ENCODE peak calls at places on chromosome 9, in four cellular contexts. One of them, this sample, is unnamed.

GRCh38 chr9:109593612-109594011 is 95.5 kb upstream of the PTPN3 start:
- DNase-seq in heart left ventricle: no peak
- DNase-seq in cardiac muscle cell: no peak
- DNase-seq in transverse colon: no peak
- DNase-seq in this sample: no peak

GRCh38 chr9:108217601-108218190 is 638.1 kb downstream of the ACTL7B start:
- DNase-seq in transverse colon: no peak
- DNase-seq in heart left ventricle: no peak
- DNase-seq in cardiac muscle cell: no peak
- DNase-seq in this sample: peak

GRCh38 chr9:116574027-116574679 is 113.0 kb upstream of the TRIM32 start:
- DNase-seq in cardiac muscle cell: peak
- DNase-seq in transverse colon: peak
- DNase-seq in heart left ventricle: no peak
- DNase-seq in this sample: no peak

GRCh38 chr9:123275381-123275780 is 7.0 kb upstream of the STRBP start:
- DNase-seq in transverse colon: no peak
- DNase-seq in cardiac muscle cell: no peak
- DNase-seq in heart left ventricle: no peak
- DNase-seq in this sample: no peak

GRCh38 chr9:133303266-133304157 is 28.5 kb upstream of the ABO start:
- DNase-seq in transverse colon: no peak
- DNase-seq in heart left ventricle: no peak
- DNase-seq in cardiac muscle cell: no peak
- DNase-seq in this sample: no peak

GRCh38 chr9:4301971-4302427 is 2.1 kb upstream of the GLIS3 start:
- DNase-seq in transverse colon: peak
- DNase-seq in cardiac muscle cell: peak
- DNase-seq in heart left ventricle: peak
- DNase-seq in this sample: no peak

GRCh38 chr9:86923061-86923460 is 24.2 kb downstream of the GAS1 start:
- DNase-seq in cardiac muscle cell: no peak
- DNase-seq in transverse colon: no peak
- DNase-seq in heart left ventricle: no peak
- DNase-seq in this sample: no peak

GRCh38 chr9:133727277-133727875 is 10.8 kb downstream of the SARDH start:
- DNase-seq in transverse colon: no peak
- DNase-seq in heart left ventricle: peak
- DNase-seq in cardiac muscle cell: no peak
- DNase-seq in this sample: peak

GRCh38 chr9:87324613-87325194 is 173.0 kb upstream of the DAPK1 start:
- DNase-seq in transverse colon: no peak
- DNase-seq in cardiac muscle cell: peak
- DNase-seq in heart left ventricle: no peak
- DNase-seq in this sample: no peak

GRCh38 chr9:105500108-105500766 is 52.4 kb downstream of the FSD1L start:
- DNase-seq in heart left ventricle: no peak
- DNase-seq in transverse colon: no peak
- DNase-seq in cardiac muscle cell: peak
- DNase-seq in this sample: no peak

GRCh38 chr9:137310190-137311052 is 8.3 kb upstream of the NRARP start:
- DNase-seq in heart left ventricle: peak
- DNase-seq in transverse colon: peak
- DNase-seq in cardiac muscle cell: no peak
- DNase-seq in this sample: no peak

GRCh38 chr9:120696551-120697230 is 17.6 kb downstream of the MEGF9 start:
- DNase-seq in transverse colon: no peak
- DNase-seq in cardiac muscle cell: no peak
- DNase-seq in heart left ventricle: no peak
- DNase-seq in this sample: no peak

GRCh38 chr9:129798973-129799372 is 4.0 kb upstream of the TOR1B start:
- DNase-seq in cardiac muscle cell: no peak
- DNase-seq in heart left ventricle: no peak
- DNase-seq in transverse colon: no peak
- DNase-seq in this sample: no peak

GRCh38 chr9:129803679-129804065 is 688 bp downstream of the TOR1B start:
- DNase-seq in transverse colon: no peak
- DNase-seq in heart left ventricle: peak
- DNase-seq in cardiac muscle cell: no peak
- DNase-seq in this sample: no peak

GRCh38 chr9:129806126-129806525 is 3.1 kb downstream of the TOR1B start:
- DNase-seq in transverse colon: no peak
- DNase-seq in cardiac muscle cell: no peak
- DNase-seq in heart left ventricle: no peak
- DNase-seq in this sample: no peak

GRCh38 chr9:129801504-129801903 is 1.5 kb upstream of the TOR1B start:
- DNase-seq in heart left ventricle: no peak
- DNase-seq in transverse colon: no peak
- DNase-seq in cardiac muscle cell: no peak
- DNase-seq in this sample: no peak

DNA sequence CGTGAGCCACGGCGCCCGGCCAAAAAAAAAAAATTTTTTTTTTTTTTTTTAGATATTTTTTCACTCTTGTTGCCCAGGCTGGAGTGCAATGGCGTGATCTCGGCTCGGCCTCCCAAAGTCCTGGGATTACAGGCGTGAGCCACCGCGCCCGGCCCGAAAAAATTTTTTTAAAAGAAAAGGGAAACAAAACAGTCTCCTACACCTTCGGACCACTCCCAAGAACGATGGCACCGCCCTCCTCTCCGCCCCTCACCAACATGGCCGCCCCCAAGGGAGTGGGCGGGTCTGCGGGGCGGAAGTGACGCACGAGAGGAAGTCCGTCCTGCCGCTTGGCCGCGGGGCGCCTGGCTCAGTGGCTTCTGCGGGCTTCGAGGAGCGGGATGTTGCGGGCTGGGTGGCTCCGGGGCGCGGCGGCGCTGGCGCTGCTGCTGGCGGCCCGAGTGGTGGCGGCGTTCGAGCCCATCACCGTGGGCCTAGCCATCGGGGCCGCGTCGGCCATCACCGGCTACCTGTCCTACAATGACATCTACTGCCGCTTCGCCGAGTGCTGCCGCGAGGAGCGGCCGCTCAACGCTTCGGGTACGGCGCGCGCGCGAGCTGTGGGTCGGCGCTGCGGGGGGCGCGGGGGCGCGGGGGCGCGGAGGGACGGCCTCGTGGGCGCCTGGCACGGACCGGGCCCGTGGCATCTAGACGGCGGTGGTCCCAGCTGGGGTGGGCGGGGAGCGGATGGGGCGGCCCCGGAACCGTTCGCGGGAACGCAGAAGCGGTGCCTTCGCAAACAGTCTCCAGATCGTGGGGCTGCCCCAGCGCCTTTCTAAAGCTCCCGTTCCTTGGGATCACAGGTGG is at the start of gene TOR1B:
- DNase-seq in cardiac muscle cell: peak
- DNase-seq in transverse colon: peak
- DNase-seq in heart left ventricle: peak
- DNase-seq in this sample: peak
- TF ChIP-seq CTCF in cardiac muscle cell: no peak
- TF ChIP-seq CTCF in transverse colon: no peak
- TF ChIP-seq CTCF in heart left ventricle: no peak
- TF ChIP-seq CTCF in this sample: no peak

DNA sequence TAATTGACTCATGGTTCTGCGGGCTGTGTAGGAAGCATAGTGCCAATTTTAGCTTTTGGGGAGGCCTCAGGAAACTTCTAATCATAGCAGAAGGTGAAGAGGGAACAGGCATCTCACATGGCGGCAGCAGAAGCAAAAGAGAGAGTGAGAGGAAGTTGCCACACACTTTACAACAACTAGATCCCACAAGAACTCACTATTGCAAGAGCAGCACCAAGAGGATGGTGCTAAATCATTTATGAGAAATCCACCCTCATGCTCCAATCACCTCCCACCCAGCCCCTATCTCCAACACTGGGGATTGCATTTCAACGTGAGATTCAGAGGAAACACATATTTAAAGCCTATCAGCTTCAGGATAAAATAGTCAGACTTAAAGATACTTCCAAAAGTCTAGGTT is 36.1 kb upstream of the LPAR1 start:
- DNase-seq in transverse colon: no peak
- DNase-seq in heart left ventricle: no peak
- DNase-seq in cardiac muscle cell: peak
- DNase-seq in this sample: no peak
- TF ChIP-seq CTCF in transverse colon: no peak
- TF ChIP-seq CTCF in heart left ventricle: no peak
- TF ChIP-seq CTCF in cardiac muscle cell: no peak
- TF ChIP-seq CTCF in this sample: no peak

GRCh38 chr9:121744687-121745395 is 93.4 kb downstream of the DAB2IP start:
- DNase-seq in transverse colon: no peak
- DNase-seq in heart left ventricle: no peak
- DNase-seq in cardiac muscle cell: no peak
- DNase-seq in this sample: peak
- TF ChIP-seq CTCF in transverse colon: no peak
- TF ChIP-seq CTCF in heart left ventricle: no peak
- TF ChIP-seq CTCF in cardiac muscle cell: no peak
- TF ChIP-seq CTCF in this sample: no peak

GRCh38 chr9:124754289-124754688 is 16.8 kb downstream of the NR6A1 start:
- DNase-seq in cardiac muscle cell: peak
- DNase-seq in transverse colon: no peak
- DNase-seq in heart left ventricle: no peak
- DNase-seq in this sample: no peak
- TF ChIP-seq CTCF in cardiac muscle cell: peak
- TF ChIP-seq CTCF in transverse colon: peak
- TF ChIP-seq CTCF in heart left ventricle: no peak
- TF ChIP-seq CTCF in this sample: no peak

DNA sequence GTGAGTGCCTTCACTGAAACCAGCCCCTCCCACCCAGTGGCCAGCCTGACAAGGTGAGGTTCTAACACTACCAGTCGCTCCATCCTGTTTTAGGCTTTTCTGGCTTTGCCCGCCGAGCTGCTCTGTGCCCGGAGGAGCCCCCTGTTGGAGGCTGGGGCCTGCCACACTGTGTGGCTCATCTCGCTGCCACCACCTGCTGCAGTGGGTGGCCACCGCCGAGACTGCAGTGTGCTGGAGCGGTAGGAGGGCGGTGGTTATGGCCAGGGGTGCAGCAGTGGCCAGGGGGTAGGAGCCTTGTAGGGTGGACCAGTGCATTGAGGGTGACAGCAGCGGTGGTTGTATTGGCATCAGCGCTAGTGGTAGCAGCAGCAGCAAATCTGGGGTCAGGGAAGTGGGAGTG is 74.7 kb upstream of the PCAT7 start:
- DNase-seq in cardiac muscle cell: no peak
- DNase-seq in transverse colon: no peak
- DNase-seq in heart left ventricle: no peak
- DNase-seq in this sample: no peak
- TF ChIP-seq CTCF in cardiac muscle cell: no peak
- TF ChIP-seq CTCF in transverse colon: no peak
- TF ChIP-seq CTCF in heart left ventricle: no peak
- TF ChIP-seq CTCF in this sample: no peak

GRCh38 chr9:88781500-88782391 is 209.5 kb upstream of the S1PR3 start:
- DNase-seq in cardiac muscle cell: peak
- DNase-seq in heart left ventricle: no peak
- DNase-seq in transverse colon: no peak
- DNase-seq in this sample: no peak
- TF ChIP-seq CTCF in cardiac muscle cell: peak
- TF ChIP-seq CTCF in heart left ventricle: peak
- TF ChIP-seq CTCF in transverse colon: no peak
- TF ChIP-seq CTCF in this sample: peak

GRCh38 chr9:89922099-89922498 is 317.3 kb downstream of the GADD45G start:
- DNase-seq in cardiac muscle cell: no peak
- DNase-seq in heart left ventricle: no peak
- DNase-seq in transverse colon: no peak
- DNase-seq in this sample: no peak

GRCh38 chr9:89917861-89918260 is 313.0 kb downstream of the GADD45G start:
- DNase-seq in transverse colon: no peak
- DNase-seq in cardiac muscle cell: no peak
- DNase-seq in heart left ventricle: no peak
- DNase-seq in this sample: no peak

GRCh38 chr9:89920131-89920530 is 315.3 kb downstream of the GADD45G start:
- DNase-seq in cardiac muscle cell: no peak
- DNase-seq in heart left ventricle: no peak
- DNase-seq in transverse colon: no peak
- DNase-seq in this sample: no peak

GRCh38 chr9:89920901-89921300 is 316.1 kb downstream of the GADD45G start:
- DNase-seq in heart left ventricle: no peak
- DNase-seq in cardiac muscle cell: no peak
- DNase-seq in transverse colon: no peak
- DNase-seq in this sample: no peak

DNA sequence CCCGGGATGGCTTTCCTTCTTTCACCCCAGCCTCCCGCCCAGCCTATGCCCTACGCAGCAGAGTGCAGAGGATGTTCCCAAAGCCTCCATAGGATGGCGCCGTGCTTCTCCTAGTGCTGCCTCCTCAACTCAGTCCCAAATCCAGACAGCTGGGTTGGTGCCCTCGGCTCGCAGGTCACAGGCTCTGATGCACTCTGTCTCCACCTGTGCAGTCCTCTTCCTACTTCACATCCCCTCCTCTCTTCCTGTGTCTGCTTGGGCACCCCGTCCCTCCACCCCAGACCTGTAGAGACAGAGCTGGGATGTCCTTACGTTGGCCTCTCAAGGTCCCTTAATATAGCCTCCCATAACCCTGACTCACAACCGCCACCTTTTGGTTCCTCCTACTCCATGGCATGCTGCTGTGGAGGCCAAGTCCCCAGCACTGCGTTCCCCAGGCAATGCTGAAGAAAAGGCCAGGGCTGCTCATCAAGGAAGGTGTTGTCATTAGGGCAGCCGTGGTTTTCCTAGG is 314.4 kb downstream of the GADD45G start:
- DNase-seq in transverse colon: peak
- DNase-seq in heart left ventricle: no peak
- DNase-seq in cardiac muscle cell: peak
- DNase-seq in this sample: no peak
- TF ChIP-seq CTCF in transverse colon: peak
- TF ChIP-seq CTCF in heart left ventricle: peak
- TF ChIP-seq CTCF in cardiac muscle cell: peak
- TF ChIP-seq CTCF in this sample: no peak

DNA sequence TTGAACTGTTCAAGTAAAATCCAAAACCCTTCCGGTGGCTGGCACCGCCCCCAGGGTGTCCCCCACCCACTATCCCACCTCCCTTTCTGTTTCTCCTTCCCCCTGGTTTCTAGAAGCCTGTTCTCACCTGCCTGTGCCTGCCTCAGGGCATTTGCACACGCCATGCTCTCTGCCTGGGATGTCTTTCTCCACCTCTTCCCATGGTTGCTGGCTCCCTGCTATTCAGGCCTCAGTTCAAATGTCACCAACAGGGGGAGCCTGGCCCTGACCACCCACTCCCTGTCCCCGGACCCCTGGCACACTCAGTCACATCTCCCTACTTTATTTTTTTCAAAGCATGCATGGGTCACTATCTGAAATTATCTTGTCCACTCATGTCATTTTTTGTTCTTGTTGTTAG is 39.9 kb upstream of the EEIG1 start:
- DNase-seq in heart left ventricle: no peak
- DNase-seq in cardiac muscle cell: no peak
- DNase-seq in transverse colon: no peak
- DNase-seq in this sample: peak
- TF ChIP-seq CTCF in heart left ventricle: no peak
- TF ChIP-seq CTCF in cardiac muscle cell: peak
- TF ChIP-seq CTCF in transverse colon: no peak
- TF ChIP-seq CTCF in this sample: no peak